ENCODE peak calls at places on chromosomes 6 and 20, in four cellular contexts. M is K562, F is GM12878, Y is HepG2. I is an unnamed sample.

GRCh38 chr6:28141500-28142329 is at the start of gene ZKSCAN8:
- DNase-seq in Y (peak; percentile 97), M (peak; percentile 95), F (peak; percentile 78), I (peak; percentile 81)

GRCh38 chr6:153301602-153302001 is 170.5 kb upstream of the RGS17 start:
- DNase-seq in Y (no peak), F (no peak), M (no peak), I (no peak)

GRCh38 chr20:29689411-29690225 is 1567.8 kb upstream of the DEFB115 start:
- DNase-seq in Y (no peak), F (no peak), M (peak; percentile 66), I (no peak)

GRCh38 chr20:62860924-62861691 is 514 bp downstream of the TCFL5 start:
- DNase-seq in M (peak; percentile 27), F (no peak), Y (no peak), I (no peak)

GRCh38 chr6:170155464-170156196 is 135.2 kb downstream of the DLL1 start:
- DNase-seq in Y (no peak), F (no peak), M (no peak), I (no peak)

GRCh38 chr20:46215913-46216707 is 92.2 kb downstream of the CDH22 start:
- DNase-seq in Y (peak; percentile 55), M (peak; percentile 84), F (no peak), I (peak; percentile 70)

GRCh38 chr6:44386929-44387345 is 569 bp upstream of the CDC5L start:
- DNase-seq in F (no peak), Y (no peak), M (no peak), I (no peak)

GRCh38 chr6:72650081-72650745 is 28.3 kb downstream of the KCNQ5 start:
- DNase-seq in Y (no peak), F (no peak), M (no peak), I (no peak)

GRCh38 chr6:32664827-32665362 is 1.6 kb downstream of the HLA-DQB1 start:
- DNase-seq in Y (no peak), M (no peak), F (no peak), I (no peak)

GRCh38 chr6:73798592-73798991 is 102.6 kb downstream of the CD109 start:
- DNase-seq in Y (peak; percentile 66), F (no peak), M (no peak), I (peak; percentile 57)

GRCh38 chr6:72861059-72861458 is 239.2 kb downstream of the KCNQ5 start:
- DNase-seq in Y (no peak), M (no peak), F (no peak), I (no peak)

GRCh38 chr6:161374971-161375873 is 101.4 kb upstream of the AGPAT4 start:
- DNase-seq in F (no peak), M (peak; percentile 78), Y (peak; percentile 9), I (peak; percentile 14)

GRCh38 chr20:20410678-20411077 is 42.8 kb downstream of the INSM1 start:
- DNase-seq in F (no peak), Y (no peak), M (peak; percentile 18), I (no peak)

GRCh38 chr6:39953076-39953623 is 18.9 kb upstream of the MOCS1 start:
- DNase-seq in F (no peak), M (no peak), Y (no peak), I (no peak)

GRCh38 chr20:64121586-64121985 is 14.2 kb upstream of the NPBWR2 start:
- DNase-seq in F (no peak), M (no peak), Y (no peak), I (no peak)

GRCh38 chr6:119256978-119257462 is 92.5 kb downstream of the MAN1A1 start:
- DNase-seq in Y (no peak), F (no peak), M (peak; percentile 55), I (no peak)
- TF ChIP-seq POLR2AphosphoS2 in Y (peak; percentile 20), F (no peak), M (no peak), I (no peak)

DNA sequence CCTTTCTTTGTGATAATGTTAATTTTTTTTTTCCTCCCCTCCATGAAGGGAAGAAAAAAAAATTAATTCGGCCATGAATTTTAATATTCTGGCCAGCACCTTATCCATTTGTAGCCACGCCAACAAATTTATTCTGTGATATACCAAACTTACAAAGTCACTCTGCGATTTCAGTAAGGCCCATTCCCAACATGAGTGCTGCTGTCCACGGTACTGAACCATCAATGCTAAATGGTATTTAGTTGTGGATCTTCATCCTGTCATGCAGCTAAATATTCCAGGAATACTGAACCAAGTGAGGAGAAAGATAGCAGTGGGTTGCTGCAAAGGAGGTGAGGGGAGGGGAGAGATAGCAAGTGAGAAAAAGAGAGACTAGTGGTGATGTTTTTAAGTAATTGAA is 19.5 kb upstream of the RSPH4A start:
- DNase-seq in F (no peak), M (peak; percentile 17), Y (peak; percentile 23), I (peak; percentile 5)
- TF ChIP-seq POLR2AphosphoS2 in F (no peak), M (no peak), Y (no peak), I (no peak)

DNA sequence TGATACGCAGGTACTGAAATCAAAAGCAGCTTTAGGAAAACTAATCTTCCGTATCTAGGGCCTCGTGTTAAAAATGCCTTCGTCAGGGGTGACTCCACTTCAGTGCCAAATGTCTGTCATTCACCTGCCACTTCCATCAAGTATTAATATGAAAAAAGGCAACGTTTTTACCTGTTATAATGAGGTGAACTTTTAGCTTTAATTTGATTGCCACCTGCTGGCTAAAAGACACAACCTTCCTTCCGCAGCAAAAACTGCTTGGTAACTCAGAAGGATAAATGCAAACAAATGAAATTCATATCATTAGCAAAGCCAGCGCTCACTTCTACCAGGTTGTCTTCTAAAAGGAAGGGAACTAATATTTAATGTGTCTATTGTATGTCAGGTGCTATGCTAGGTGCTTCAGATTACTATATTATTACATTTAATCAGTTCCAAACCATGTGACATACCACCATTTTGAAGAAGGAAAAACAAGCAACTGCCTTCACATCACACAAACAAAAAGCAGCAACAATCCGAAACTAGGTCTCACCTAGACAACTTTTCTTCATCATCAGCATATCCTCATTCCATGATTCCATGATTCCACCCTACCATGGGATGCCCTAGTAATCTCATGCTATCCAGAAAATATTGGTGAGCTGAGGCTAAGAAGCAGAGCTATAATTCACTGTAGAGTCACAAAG is 20.6 kb upstream of the ARHGAP18 start:
- DNase-seq in M (no peak), Y (peak; percentile 58), F (no peak), I (peak; percentile 7)
- TF ChIP-seq POLR2AphosphoS2 in M (no peak), Y (no peak), F (no peak), I (no peak)

GRCh38 chr20:12989586-12989985 is 19.2 kb upstream of the SPTLC3 start:
- DNase-seq in M (no peak), F (no peak), Y (no peak), I (no peak)

GRCh38 chr20:12984069-12984765 is 24.6 kb upstream of the SPTLC3 start:
- DNase-seq in F (no peak), M (no peak), Y (no peak), I (no peak)

GRCh38 chr20:12984863-12985262 is 23.9 kb upstream of the SPTLC3 start:
- DNase-seq in M (no peak), F (no peak), Y (no peak), I (no peak)

GRCh38 chr20:12982098-12982497 is 26.7 kb upstream of the SPTLC3 start:
- DNase-seq in F (no peak), Y (no peak), M (no peak), I (no peak)

DNA sequence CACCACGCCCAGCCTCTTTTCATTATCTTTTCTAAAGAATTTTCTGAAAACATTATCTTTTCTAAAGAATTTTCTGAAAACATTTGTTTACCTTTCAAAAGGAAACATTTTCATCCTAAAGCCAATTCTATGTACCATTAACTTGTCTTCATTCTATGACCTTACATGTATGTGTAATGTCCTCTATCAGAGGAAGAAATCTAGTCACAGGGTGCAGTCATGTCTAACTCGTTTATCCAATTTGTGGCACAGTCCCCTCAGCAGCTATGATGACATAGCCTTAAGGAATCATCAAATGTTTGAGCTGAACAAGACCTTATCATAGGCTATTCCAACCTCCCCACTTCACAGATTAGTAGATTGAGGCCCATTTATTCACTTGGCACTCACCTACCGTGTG is 21.5 kb upstream of the SPTLC3 start:
- DNase-seq in M (no peak), Y (no peak), F (no peak), I (no peak)
- TF ChIP-seq POLR2AphosphoS2 in M (no peak), Y (no peak), F (no peak), I (no peak)

GRCh38 chr6:111176038-111176762 is 88.9 kb downstream of the SLC16A10 start:
- DNase-seq in F (no peak), M (no peak), Y (peak; percentile 38), I (no peak)

GRCh38 chr6:111176763-111177099 is 89.4 kb downstream of the SLC16A10 start:
- DNase-seq in Y (no peak), M (no peak), F (no peak), I (no peak)

GRCh38 chr6:111173946-111174345 is 86.6 kb downstream of the SLC16A10 start:
- DNase-seq in Y (no peak), F (no peak), M (no peak), I (no peak)

GRCh38 chr6:111175135-111175534 is 87.8 kb downstream of the SLC16A10 start:
- DNase-seq in Y (no peak), M (no peak), F (no peak), I (no peak)

GRCh38 chr6:111177131-111177530 is 89.8 kb downstream of the SLC16A10 start:
- DNase-seq in M (no peak), Y (no peak), F (no peak), I (no peak)
- TF ChIP-seq POLR2AphosphoS2 in M (no peak), Y (no peak), F (no peak), I (no peak)

DNA sequence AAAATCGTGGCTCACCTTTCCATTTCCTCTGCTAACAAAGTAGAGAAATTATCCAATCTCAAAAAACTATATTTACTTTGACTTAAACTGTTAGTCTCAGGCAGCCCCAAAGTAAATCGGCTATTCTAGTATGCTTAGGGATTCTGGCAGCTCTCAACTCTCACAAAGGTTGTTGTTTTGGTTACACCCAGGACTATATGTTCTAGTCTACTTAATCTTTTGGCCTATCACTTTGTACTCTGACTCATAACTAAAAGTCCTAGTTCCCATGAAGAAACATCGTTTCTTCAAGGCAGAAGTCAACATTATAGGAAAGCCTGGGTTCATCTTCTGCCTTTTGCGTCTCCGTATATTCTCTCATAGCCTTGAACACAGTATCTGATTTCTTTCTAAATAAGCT is 42.3 kb downstream of the MYLK4 start:
- DNase-seq in Y (no peak), F (no peak), M (no peak), I (no peak)
- TF ChIP-seq POLR2AphosphoS2 in Y (no peak), F (no peak), M (no peak), I (no peak)

GRCh38 chr20:36644713-36645109 is 1.3 kb downstream of the SLA2 start:
- DNase-seq in M (no peak), F (no peak), Y (no peak), I (no peak)

GRCh38 chr20:36646678-36647077 is 682 bp upstream of the SLA2 start:
- DNase-seq in M (no peak), Y (no peak), F (no peak), I (no peak)

GRCh38 chr20:36647194-36648121 is 1.5 kb upstream of the SLA2 start:
- DNase-seq in F (no peak), M (no peak), Y (peak; percentile 96), I (no peak)

GRCh38 chr20:36645353-36645752 is 643 bp downstream of the SLA2 start:
- DNase-seq in F (no peak), M (no peak), Y (no peak), I (no peak)

DNA sequence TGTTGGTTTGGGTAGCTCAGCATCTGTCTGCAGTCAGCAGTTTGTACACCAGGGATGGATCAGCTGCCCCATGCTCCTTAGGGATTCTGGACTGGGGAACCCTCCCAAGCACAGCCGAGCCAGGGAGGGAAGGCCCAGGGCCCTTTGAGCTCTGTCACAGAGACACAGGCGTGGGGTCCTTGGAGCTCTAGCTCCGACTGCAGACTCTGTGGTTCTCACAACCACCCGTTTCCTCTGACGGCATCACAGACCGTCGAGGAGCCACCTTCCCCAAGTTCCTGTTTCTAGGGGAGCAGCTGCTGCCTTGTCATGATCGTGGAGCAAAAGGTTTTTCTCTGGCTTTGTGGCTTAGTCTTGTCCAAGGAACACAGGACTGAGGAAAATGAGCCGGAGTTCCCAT is at the start of gene SLA2:
- DNase-seq in F (no peak), M (no peak), Y (no peak), I (no peak)
- TF ChIP-seq POLR2AphosphoS2 in F (no peak), M (no peak), Y (no peak), I (no peak)